ENCODE peak calls at places on chromosome 7, in six cellular contexts. B is mesendoderm; T is activated gamma-delta T cell treated with anti-CD3 and anti-CD28 coated beads, Interleukin-2, amount 50 U/mL, for 16 hours; X is stimulated activated CD4-positive, alpha-beta T cell treated with anti-CD3 and anti-CD28 coated beads, Interleukin-1b, Interleukin-23, amount 100 ng/mL, for 48 hours; U is NCI-H1417; G is HEK293T. F is an unnamed sample.

GRCh38 chr7:157855452-157856213 is 518.8 kb downstream of the DNAJB6 start:
- DNase-seq in B (no peak), T (no peak), U (no peak), G (no peak), X (no peak), F (peak; percentile 68)

GRCh38 chr7:108459922-108460551 is 3.8 kb upstream of the NRCAM start:
- DNase-seq in U (peak; percentile 76), B (peak; percentile 51), T (no peak), X (no peak), G (peak; percentile 40), F (peak; percentile 38)

GRCh38 chr7:114109299-114109698 is 190.5 kb upstream of the PPP1R3A start:
- DNase-seq in T (no peak), U (no peak), X (no peak), G (no peak), B (no peak), F (no peak)

GRCh38 chr7:15016726-15017125 is 114.2 kb upstream of the DGKB start:
- DNase-seq in U (peak; percentile 31), G (no peak), B (no peak), X (no peak), T (no peak), F (no peak)

GRCh38 chr7:89029864-89030263 is 234.3 kb upstream of the TEX47 start:
- DNase-seq in G (no peak), X (no peak), U (no peak), B (no peak), T (no peak), F (no peak)

GRCh38 chr7:2527505-2528464 is 8.2 kb downstream of the LFNG start:
- DNase-seq in B (no peak), T (no peak), G (no peak), U (peak; percentile 95), X (no peak), F (no peak)

GRCh38 chr7:34208878-34209621 is 303.7 kb downstream of the BMPER start:
- DNase-seq in U (no peak), T (no peak), G (no peak), B (no peak), X (no peak), F (no peak)

GRCh38 chr7:835491-836401 is 3.5 kb downstream of the SUN1 start:
- DNase-seq in U (no peak), B (no peak), G (no peak), X (no peak), T (no peak), F (no peak)

GRCh38 chr7:82036146-82036886 is 266.5 kb upstream of the HGF start:
- DNase-seq in X (no peak), G (no peak), B (no peak), T (no peak), U (no peak), F (no peak)

GRCh38 chr7:80133361-80134104 is 1.1 kb upstream of the GNAI1 start:
- DNase-seq in U (peak; percentile 45), G (no peak), T (no peak), B (peak; percentile 86), X (no peak), F (no peak)

GRCh38 chr7:7696458-7697119 is 21.8 kb downstream of the RPA3 start:
- DNase-seq in G (no peak), U (no peak), T (no peak), X (no peak), B (no peak), F (no peak)

GRCh38 chr7:81036041-81036440 is 117.2 kb upstream of the SEMA3C start:
- DNase-seq in T (no peak), U (no peak), X (no peak), G (no peak), B (no peak), F (no peak)

GRCh38 chr7:85829817-85830432 is 643.1 kb upstream of the SEMA3D start:
- DNase-seq in T (no peak), G (no peak), X (no peak), U (peak; percentile 79), B (no peak), F (no peak)

GRCh38 chr7:12256025-12256570 is 45.0 kb downstream of the TMEM106B start:
- DNase-seq in B (no peak), U (peak; percentile 39), T (no peak), X (no peak), G (no peak), F (no peak)

GRCh38 chr7:134599371-134599770 is 47.3 kb upstream of the BPGM start:
- DNase-seq in T (no peak), G (no peak), B (no peak), X (no peak), U (peak; percentile 55), F (no peak)

GRCh38 chr7:21544303-21544656 is 1.4 kb downstream of the DNAH11 start:
- DNase-seq in B (no peak), G (no peak), T (no peak), X (no peak), U (no peak), F (no peak)

GRCh38 chr7:93399642-93400041 is 167.5 kb downstream of the VPS50 start:
- DNase-seq in U (no peak), B (no peak), G (no peak), X (no peak), T (no peak), F (no peak)

GRCh38 chr7:155460926-155461613 is 3.1 kb downstream of the EN2 start:
- DNase-seq in G (no peak), B (no peak), U (no peak), T (no peak), X (no peak), F (peak; percentile 55)

GRCh38 chr7:79774150-79774549 is 320.7 kb upstream of the MAGI2 start:
- DNase-seq in B (no peak), X (no peak), G (no peak), T (no peak), U (no peak), F (no peak)

GRCh38 chr7:150377116-150377979 is 1.8 kb upstream of the ZNF775 start:
- DNase-seq in B (no peak), U (peak; percentile 63), G (no peak), X (no peak), T (no peak), F (no peak)

GRCh38 chr7:26686448-26686981 is 177.9 kb downstream of the SKAP2 start:
- DNase-seq in G (peak; percentile 64), T (no peak), B (peak; percentile 88), U (peak; percentile 89), X (no peak), F (peak; percentile 32)

GRCh38 chr7:141568227-141568626 is 17.0 kb downstream of the AGK start:
- DNase-seq in T (no peak), X (no peak), B (no peak), U (no peak), G (no peak), F (no peak)

GRCh38 chr7:111853231-111853990 is 291.1 kb upstream of the IMMP2L start:
- DNase-seq in U (no peak), G (no peak), B (no peak), T (no peak), X (no peak), F (no peak)

GRCh38 chr7:146659732-146660131 is 543.1 kb downstream of the CNTNAP2 start:
- DNase-seq in B (no peak), T (no peak), G (no peak), U (no peak), X (no peak), F (no peak)

GRCh38 chr7:134744569-134744968 is 34.9 kb upstream of the CALD1 start:
- DNase-seq in G (no peak), X (no peak), B (peak; percentile 70), U (no peak), T (no peak), F (peak; percentile 21)

GRCh38 chr7:106768324-106768751 is 96.7 kb upstream of the PIK3CG start:
- DNase-seq in U (no peak), T (no peak), B (peak; percentile 14), X (no peak), G (no peak), F (no peak)

GRCh38 chr7:151742713-151743480 is 134.0 kb downstream of the PRKAG2 start:
- DNase-seq in T (no peak), B (peak; percentile 89), G (no peak), U (no peak), X (no peak), F (peak; percentile 31)

GRCh38 chr7:46133076-46133475 is 212.0 kb upstream of the IGFBP3 start:
- DNase-seq in B (no peak), G (no peak), U (no peak), X (no peak), T (no peak), F (no peak)

GRCh38 chr7:45699726-45700390 is 125.7 kb downstream of the ADCY1 start:
- DNase-seq in X (no peak), B (no peak), G (no peak), T (no peak), U (no peak), F (no peak)

GRCh38 chr7:46486264-46487206 is 565.5 kb upstream of the IGFBP3 start:
- DNase-seq in X (peak; percentile 2), U (no peak), B (no peak), G (no peak), T (no peak), F (no peak)

GRCh38 chr7:78345979-78346378 is 547.4 kb downstream of the PHTF2 start:
- DNase-seq in X (no peak), U (peak; percentile 40), G (peak; percentile 27), B (no peak), T (no peak), F (no peak)

GRCh38 chr7:924541-925231 is 29.8 kb downstream of the ADAP1 start:
- DNase-seq in U (no peak), B (no peak), G (no peak), X (peak; percentile 68), T (peak; percentile 69), F (no peak)

F was measured in H7.